ENCODE peak calls at places on chromosomes 2 and 18, in ten cellular contexts. One of them, this sample, is unnamed.

GRCh38 chr18:62384068-62384467 is 59.0 kb downstream of the TNFRSF11A start:
- DNase-seq in HL-60: no peak
- DNase-seq in bronchial epithelial cell: no peak
- DNase-seq in fibroblast of lung: no peak
- DNase-seq in type B pancreatic cell: no peak
- DNase-seq in lung: no peak
- DNase-seq in ovary: no peak
- DNase-seq in mammary epithelial cell: no peak
- DNase-seq in WTC11: no peak
- DNase-seq in transverse colon: no peak
- DNase-seq in this sample: no peak

GRCh38 chr2:127096718-127097470 is 10.1 kb downstream of the BIN1 start:
- DNase-seq in HL-60: no peak
- DNase-seq in bronchial epithelial cell: no peak
- DNase-seq in fibroblast of lung: no peak
- DNase-seq in type B pancreatic cell: no peak
- DNase-seq in lung: no peak
- DNase-seq in ovary: peak; percentile 31
- DNase-seq in mammary epithelial cell: no peak
- DNase-seq in WTC11: no peak
- DNase-seq in transverse colon: no peak
- DNase-seq in this sample: no peak

GRCh38 chr2:165958313-165958712 is 4.7 kb upstream of the TTC21B start:
- DNase-seq in HL-60: no peak
- DNase-seq in bronchial epithelial cell: no peak
- DNase-seq in fibroblast of lung: no peak
- DNase-seq in type B pancreatic cell: no peak
- DNase-seq in lung: no peak
- DNase-seq in ovary: no peak
- DNase-seq in mammary epithelial cell: no peak
- DNase-seq in WTC11: no peak
- DNase-seq in transverse colon: no peak
- DNase-seq in this sample: no peak

GRCh38 chr2:26847663-26848335 is at the start of gene DPYSL5:
- DNase-seq in HL-60: no peak
- DNase-seq in bronchial epithelial cell: no peak
- DNase-seq in fibroblast of lung: no peak
- DNase-seq in type B pancreatic cell: peak; percentile 85
- DNase-seq in lung: no peak
- DNase-seq in ovary: peak; percentile 40
- DNase-seq in mammary epithelial cell: no peak
- DNase-seq in WTC11: peak; percentile 87
- DNase-seq in transverse colon: no peak
- DNase-seq in this sample: no peak

GRCh38 chr18:80246656-80247402 is 485 bp downstream of the PARD6G start:
- DNase-seq in HL-60: no peak
- DNase-seq in bronchial epithelial cell: peak; percentile 40
- DNase-seq in fibroblast of lung: peak; percentile 12
- DNase-seq in type B pancreatic cell: peak; percentile 72
- DNase-seq in lung: peak; percentile 28
- DNase-seq in ovary: peak; percentile 70
- DNase-seq in mammary epithelial cell: peak; percentile 65
- DNase-seq in WTC11: peak; percentile 44
- DNase-seq in transverse colon: no peak
- DNase-seq in this sample: peak; percentile 31

GRCh38 chr2:215828528-215829184 is 184.7 kb downstream of the MREG start:
- DNase-seq in HL-60: peak; percentile 77
- DNase-seq in bronchial epithelial cell: peak; percentile 65
- DNase-seq in fibroblast of lung: peak; percentile 75
- DNase-seq in type B pancreatic cell: no peak
- DNase-seq in lung: peak; percentile 74
- DNase-seq in ovary: peak; percentile 61
- DNase-seq in mammary epithelial cell: peak; percentile 67
- DNase-seq in WTC11: peak; percentile 78
- DNase-seq in transverse colon: peak; percentile 58
- DNase-seq in this sample: peak; percentile 83

GRCh38 chr18:50287028-50287440 is 458 bp downstream of the CXXC1 start:
- DNase-seq in HL-60: peak; percentile 43
- DNase-seq in bronchial epithelial cell: no peak
- DNase-seq in fibroblast of lung: no peak
- DNase-seq in type B pancreatic cell: no peak
- DNase-seq in lung: no peak
- DNase-seq in ovary: peak; percentile 61
- DNase-seq in mammary epithelial cell: no peak
- DNase-seq in WTC11: no peak
- DNase-seq in transverse colon: no peak
- DNase-seq in this sample: no peak

GRCh38 chr18:77070627-77071026 is 62.0 kb downstream of the MBP start:
- DNase-seq in HL-60: no peak
- DNase-seq in bronchial epithelial cell: no peak
- DNase-seq in fibroblast of lung: no peak
- DNase-seq in type B pancreatic cell: no peak
- DNase-seq in lung: no peak
- DNase-seq in ovary: no peak
- DNase-seq in mammary epithelial cell: no peak
- DNase-seq in WTC11: no peak
- DNase-seq in transverse colon: no peak
- DNase-seq in this sample: no peak

GRCh38 chr18:44759925-44760342 is 79.2 kb downstream of the SETBP1 start:
- DNase-seq in HL-60: no peak
- DNase-seq in bronchial epithelial cell: no peak
- DNase-seq in fibroblast of lung: no peak
- DNase-seq in type B pancreatic cell: no peak
- DNase-seq in lung: no peak
- DNase-seq in ovary: no peak
- DNase-seq in mammary epithelial cell: no peak
- DNase-seq in WTC11: no peak
- DNase-seq in transverse colon: no peak
- DNase-seq in this sample: no peak

GRCh38 chr2:207334631-207335371 is 169.1 kb upstream of the KLF7 start:
- DNase-seq in HL-60: no peak
- DNase-seq in bronchial epithelial cell: peak; percentile 99
- DNase-seq in fibroblast of lung: peak; percentile 96
- DNase-seq in type B pancreatic cell: no peak
- DNase-seq in lung: peak; percentile 62
- DNase-seq in ovary: peak; percentile 64
- DNase-seq in mammary epithelial cell: peak; percentile 99
- DNase-seq in WTC11: peak; percentile 79
- DNase-seq in transverse colon: peak; percentile 47
- DNase-seq in this sample: peak; percentile 97
- TF ChIP-seq CTCF in HL-60: no peak
- TF ChIP-seq CTCF in bronchial epithelial cell: no peak
- TF ChIP-seq CTCF in fibroblast of lung: no peak
- TF ChIP-seq CTCF in type B pancreatic cell: no peak
- TF ChIP-seq CTCF in lung: no peak
- TF ChIP-seq CTCF in ovary: no peak
- TF ChIP-seq CTCF in mammary epithelial cell: no peak
- TF ChIP-seq CTCF in WTC11: no peak
- TF ChIP-seq CTCF in transverse colon: no peak
- TF ChIP-seq CTCF in this sample: no peak

GRCh38 chr18:33022370-33022769 is 249.5 kb upstream of the KLHL14 start:
- DNase-seq in HL-60: no peak
- DNase-seq in bronchial epithelial cell: peak; percentile 2
- DNase-seq in fibroblast of lung: no peak
- DNase-seq in type B pancreatic cell: no peak
- DNase-seq in lung: no peak
- DNase-seq in ovary: no peak
- DNase-seq in mammary epithelial cell: no peak
- DNase-seq in WTC11: no peak
- DNase-seq in transverse colon: no peak
- DNase-seq in this sample: no peak
- TF ChIP-seq CTCF in HL-60: no peak
- TF ChIP-seq CTCF in bronchial epithelial cell: no peak
- TF ChIP-seq CTCF in fibroblast of lung: no peak
- TF ChIP-seq CTCF in type B pancreatic cell: peak; percentile 59
- TF ChIP-seq CTCF in lung: no peak
- TF ChIP-seq CTCF in ovary: no peak
- TF ChIP-seq CTCF in mammary epithelial cell: peak; percentile 12
- TF ChIP-seq CTCF in WTC11: no peak
- TF ChIP-seq CTCF in transverse colon: peak; percentile 17
- TF ChIP-seq CTCF in this sample: no peak

DNA sequence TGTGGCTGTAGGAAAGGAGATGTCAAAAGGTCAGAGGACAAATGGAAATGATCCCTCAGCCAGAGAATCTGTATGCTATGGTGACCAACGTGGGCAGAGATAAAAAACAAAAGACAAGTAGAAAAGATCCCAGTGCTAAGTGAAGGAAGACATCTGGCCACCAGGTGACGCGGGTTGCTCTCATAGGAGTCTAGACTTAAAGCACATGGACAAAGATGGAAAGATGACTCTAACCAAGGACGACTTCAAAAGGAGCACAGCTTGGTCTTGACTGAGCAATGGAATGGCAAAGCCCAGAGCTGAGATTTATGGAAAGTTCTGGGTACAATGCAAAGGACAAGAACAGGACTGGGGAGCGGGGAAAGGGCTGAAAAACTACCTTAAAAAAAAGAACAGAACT is 96.8 kb downstream of the CLIP4 start:
- DNase-seq in HL-60: no peak
- DNase-seq in bronchial epithelial cell: no peak
- DNase-seq in fibroblast of lung: peak; percentile 5
- DNase-seq in type B pancreatic cell: peak; percentile 47
- DNase-seq in lung: no peak
- DNase-seq in ovary: no peak
- DNase-seq in mammary epithelial cell: no peak
- DNase-seq in WTC11: no peak
- DNase-seq in transverse colon: no peak
- DNase-seq in this sample: no peak
- TF ChIP-seq CTCF in HL-60: no peak
- TF ChIP-seq CTCF in bronchial epithelial cell: no peak
- TF ChIP-seq CTCF in fibroblast of lung: no peak
- TF ChIP-seq CTCF in type B pancreatic cell: peak; percentile 57
- TF ChIP-seq CTCF in lung: no peak
- TF ChIP-seq CTCF in ovary: no peak
- TF ChIP-seq CTCF in mammary epithelial cell: no peak
- TF ChIP-seq CTCF in WTC11: no peak
- TF ChIP-seq CTCF in transverse colon: no peak
- TF ChIP-seq CTCF in this sample: no peak

GRCh38 chr18:12890500-12890899 is 6.5 kb upstream of the PTPN2 start:
- DNase-seq in HL-60: peak; percentile 59
- DNase-seq in bronchial epithelial cell: no peak
- DNase-seq in fibroblast of lung: no peak
- DNase-seq in type B pancreatic cell: no peak
- DNase-seq in lung: no peak
- DNase-seq in ovary: no peak
- DNase-seq in mammary epithelial cell: no peak
- DNase-seq in WTC11: no peak
- DNase-seq in transverse colon: no peak
- DNase-seq in this sample: peak; percentile 51
- TF ChIP-seq CTCF in HL-60: peak; percentile 24
- TF ChIP-seq CTCF in bronchial epithelial cell: no peak
- TF ChIP-seq CTCF in fibroblast of lung: peak; percentile 33
- TF ChIP-seq CTCF in type B pancreatic cell: peak; percentile 27
- TF ChIP-seq CTCF in lung: no peak
- TF ChIP-seq CTCF in ovary: no peak
- TF ChIP-seq CTCF in mammary epithelial cell: no peak
- TF ChIP-seq CTCF in WTC11: no peak
- TF ChIP-seq CTCF in transverse colon: peak; percentile 9
- TF ChIP-seq CTCF in this sample: no peak

DNA sequence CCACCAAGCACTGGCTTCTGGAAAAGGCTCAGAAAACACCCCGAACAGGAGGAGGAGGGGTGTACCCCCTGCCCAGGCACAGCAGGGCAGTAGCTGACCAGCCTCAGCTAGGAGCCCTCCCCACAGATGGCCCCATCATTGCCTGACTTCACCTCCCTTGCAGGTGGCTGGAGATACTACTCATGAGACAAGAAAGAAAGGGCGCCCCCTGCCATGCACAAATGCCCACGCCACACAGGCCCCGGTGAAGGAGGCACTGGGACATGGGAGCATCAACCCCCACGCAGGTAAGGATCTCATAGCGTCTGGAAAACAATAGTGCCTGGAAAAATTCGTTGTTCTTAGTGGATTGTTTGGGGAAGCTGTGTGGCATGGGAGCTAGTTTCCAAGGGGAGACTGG is 240.6 kb downstream of the TFCP2L1 start:
- DNase-seq in HL-60: no peak
- DNase-seq in bronchial epithelial cell: peak; percentile 3
- DNase-seq in fibroblast of lung: no peak
- DNase-seq in type B pancreatic cell: no peak
- DNase-seq in lung: no peak
- DNase-seq in ovary: no peak
- DNase-seq in mammary epithelial cell: no peak
- DNase-seq in WTC11: peak; percentile 50
- DNase-seq in transverse colon: peak; percentile 12
- DNase-seq in this sample: peak; percentile 20
- TF ChIP-seq CTCF in HL-60: no peak
- TF ChIP-seq CTCF in bronchial epithelial cell: peak; percentile 28
- TF ChIP-seq CTCF in fibroblast of lung: peak; percentile 18
- TF ChIP-seq CTCF in type B pancreatic cell: peak; percentile 7
- TF ChIP-seq CTCF in lung: no peak
- TF ChIP-seq CTCF in ovary: no peak
- TF ChIP-seq CTCF in mammary epithelial cell: peak; percentile 33
- TF ChIP-seq CTCF in WTC11: no peak
- TF ChIP-seq CTCF in transverse colon: peak; percentile 16
- TF ChIP-seq CTCF in this sample: no peak